ENCODE peak calls at places on chromosomes 16 and 17, in nine cellular contexts. One of them, this sample, is unnamed.

GRCh38 chr16:14196539-14196938 is 125.4 kb downstream of the MRTFB start:
- DNase-seq in HCT116: no peak
- DNase-seq in tibial nerve: no peak
- DNase-seq in ovary: no peak
- DNase-seq in colonic mucosa: no peak
- DNase-seq in CD4-positive, alpha-beta T cell: no peak
- DNase-seq in psoas muscle: no peak
- DNase-seq in endodermal cell: no peak
- DNase-seq in esophagus squamous epithelium: no peak
- DNase-seq in this sample: no peak

GRCh38 chr16:19760336-19761060 is 42.4 kb downstream of the IQCK start:
- DNase-seq in HCT116: no peak
- DNase-seq in tibial nerve: no peak
- DNase-seq in ovary: no peak
- DNase-seq in colonic mucosa: no peak
- DNase-seq in CD4-positive, alpha-beta T cell: no peak
- DNase-seq in psoas muscle: no peak
- DNase-seq in endodermal cell: no peak
- DNase-seq in esophagus squamous epithelium: no peak
- DNase-seq in this sample: no peak

GRCh38 chr16:89320717-89321501 is 103.4 kb downstream of the ZNF778 start:
- DNase-seq in HCT116: no peak
- DNase-seq in tibial nerve: no peak
- DNase-seq in ovary: peak; percentile 59
- DNase-seq in colonic mucosa: peak; percentile 85
- DNase-seq in CD4-positive, alpha-beta T cell: no peak
- DNase-seq in psoas muscle: peak; percentile 84
- DNase-seq in endodermal cell: peak; percentile 81
- DNase-seq in esophagus squamous epithelium: no peak
- DNase-seq in this sample: peak; percentile 80

GRCh38 chr17:18037482-18037881 is 1.5 kb downstream of the ATPAF2 start:
- DNase-seq in HCT116: no peak
- DNase-seq in tibial nerve: no peak
- DNase-seq in ovary: no peak
- DNase-seq in colonic mucosa: no peak
- DNase-seq in CD4-positive, alpha-beta T cell: no peak
- DNase-seq in psoas muscle: no peak
- DNase-seq in endodermal cell: no peak
- DNase-seq in esophagus squamous epithelium: no peak
- DNase-seq in this sample: no peak

GRCh38 chr17:55224746-55225145 is 40.0 kb upstream of the HLF start:
- DNase-seq in HCT116: no peak
- DNase-seq in tibial nerve: no peak
- DNase-seq in ovary: no peak
- DNase-seq in colonic mucosa: no peak
- DNase-seq in CD4-positive, alpha-beta T cell: no peak
- DNase-seq in psoas muscle: no peak
- DNase-seq in endodermal cell: no peak
- DNase-seq in esophagus squamous epithelium: no peak
- DNase-seq in this sample: no peak

GRCh38 chr16:67672739-67673662 is 6.4 kb downstream of the C16orf86 start:
- DNase-seq in HCT116: peak; percentile 42
- DNase-seq in tibial nerve: peak; percentile 59
- DNase-seq in ovary: peak; percentile 62
- DNase-seq in colonic mucosa: peak; percentile 89
- DNase-seq in CD4-positive, alpha-beta T cell: peak; percentile 31
- DNase-seq in psoas muscle: peak; percentile 82
- DNase-seq in endodermal cell: peak; percentile 94
- DNase-seq in esophagus squamous epithelium: no peak
- DNase-seq in this sample: peak; percentile 75

GRCh38 chr17:31687505-31688126 is 171.4 kb downstream of the COPRS start:
- DNase-seq in HCT116: no peak
- DNase-seq in tibial nerve: no peak
- DNase-seq in ovary: no peak
- DNase-seq in colonic mucosa: no peak
- DNase-seq in CD4-positive, alpha-beta T cell: no peak
- DNase-seq in psoas muscle: no peak
- DNase-seq in endodermal cell: peak; percentile 52
- DNase-seq in esophagus squamous epithelium: no peak
- DNase-seq in this sample: no peak

GRCh38 chr17:15475620-15476354 is 8.4 kb upstream of the CDRT4 start:
- DNase-seq in HCT116: no peak
- DNase-seq in tibial nerve: peak; percentile 25
- DNase-seq in ovary: no peak
- DNase-seq in colonic mucosa: no peak
- DNase-seq in CD4-positive, alpha-beta T cell: no peak
- DNase-seq in psoas muscle: no peak
- DNase-seq in endodermal cell: no peak
- DNase-seq in esophagus squamous epithelium: no peak
- DNase-seq in this sample: no peak

GRCh38 chr17:39769974-39770587 is 32.3 kb downstream of the GRB7 start:
- DNase-seq in HCT116: peak; percentile 63
- DNase-seq in tibial nerve: no peak
- DNase-seq in ovary: no peak
- DNase-seq in colonic mucosa: no peak
- DNase-seq in CD4-positive, alpha-beta T cell: peak; percentile 56
- DNase-seq in psoas muscle: no peak
- DNase-seq in endodermal cell: peak; percentile 22
- DNase-seq in esophagus squamous epithelium: no peak
- DNase-seq in this sample: no peak

GRCh38 chr17:77501101-77501566 is 360.4 kb downstream of the SEC14L1 start:
- DNase-seq in HCT116: no peak
- DNase-seq in tibial nerve: no peak
- DNase-seq in ovary: no peak
- DNase-seq in colonic mucosa: no peak
- DNase-seq in CD4-positive, alpha-beta T cell: no peak
- DNase-seq in psoas muscle: peak; percentile 48
- DNase-seq in endodermal cell: peak; percentile 86
- DNase-seq in esophagus squamous epithelium: no peak
- DNase-seq in this sample: peak; percentile 35

GRCh38 chr16:50086176-50086575 is 20.4 kb downstream of the HEATR3 start:
- DNase-seq in HCT116: no peak
- DNase-seq in tibial nerve: no peak
- DNase-seq in ovary: no peak
- DNase-seq in colonic mucosa: no peak
- DNase-seq in CD4-positive, alpha-beta T cell: no peak
- DNase-seq in psoas muscle: no peak
- DNase-seq in endodermal cell: no peak
- DNase-seq in esophagus squamous epithelium: no peak
- DNase-seq in this sample: no peak

GRCh38 chr16:50083996-50084395 is 18.2 kb downstream of the HEATR3 start:
- DNase-seq in HCT116: no peak
- DNase-seq in tibial nerve: no peak
- DNase-seq in ovary: no peak
- DNase-seq in colonic mucosa: no peak
- DNase-seq in CD4-positive, alpha-beta T cell: no peak
- DNase-seq in psoas muscle: no peak
- DNase-seq in endodermal cell: no peak
- DNase-seq in esophagus squamous epithelium: no peak
- DNase-seq in this sample: no peak

GRCh38 chr16:50093607-50094570 is 28.1 kb downstream of the HEATR3 start:
- DNase-seq in HCT116: no peak
- DNase-seq in tibial nerve: peak; percentile 73
- DNase-seq in ovary: no peak
- DNase-seq in colonic mucosa: peak; percentile 48
- DNase-seq in CD4-positive, alpha-beta T cell: peak; percentile 5
- DNase-seq in psoas muscle: peak; percentile 71
- DNase-seq in endodermal cell: no peak
- DNase-seq in esophagus squamous epithelium: peak; percentile 20
- DNase-seq in this sample: peak; percentile 89

DNA sequence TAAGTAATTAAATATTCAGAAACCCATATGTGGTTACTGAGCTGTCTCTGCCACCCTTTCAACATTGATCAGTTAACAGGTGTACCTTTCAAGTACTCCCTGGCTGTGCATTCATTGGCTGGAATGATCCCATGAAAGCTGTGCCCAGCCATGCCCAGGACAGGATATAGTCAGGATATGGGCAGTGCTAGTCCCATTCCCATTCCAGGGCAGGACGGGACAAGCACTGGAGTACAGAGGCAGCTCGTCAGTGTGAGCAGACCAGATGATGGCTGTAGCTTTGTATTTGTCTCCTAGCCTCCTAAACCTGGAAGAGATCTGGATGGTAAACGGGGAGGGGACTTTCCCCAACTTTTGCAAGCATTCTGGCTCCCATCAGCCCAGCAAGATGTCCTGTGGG is 22.5 kb downstream of the HEATR3 start:
- DNase-seq in HCT116: no peak
- DNase-seq in tibial nerve: no peak
- DNase-seq in ovary: no peak
- DNase-seq in colonic mucosa: no peak
- DNase-seq in CD4-positive, alpha-beta T cell: no peak
- DNase-seq in psoas muscle: no peak
- DNase-seq in endodermal cell: no peak
- DNase-seq in esophagus squamous epithelium: no peak
- DNase-seq in this sample: no peak
- H3K27ac ChIP-seq in HCT116: no peak overlapping the region
- H3K27ac ChIP-seq in tibial nerve: no peak overlapping the region
- H3K27ac ChIP-seq in ovary: no peak overlapping the region
- H3K27ac ChIP-seq in colonic mucosa: no peak overlapping the region
- H3K27ac ChIP-seq in CD4-positive, alpha-beta T cell: no peak overlapping the region
- H3K27ac ChIP-seq in psoas muscle: no peak overlapping the region
- H3K27ac ChIP-seq in endodermal cell: no peak overlapping the region
- H3K27ac ChIP-seq in esophagus squamous epithelium: no peak overlapping the region
- H3K27ac ChIP-seq in this sample: no peak overlapping the region

DNA sequence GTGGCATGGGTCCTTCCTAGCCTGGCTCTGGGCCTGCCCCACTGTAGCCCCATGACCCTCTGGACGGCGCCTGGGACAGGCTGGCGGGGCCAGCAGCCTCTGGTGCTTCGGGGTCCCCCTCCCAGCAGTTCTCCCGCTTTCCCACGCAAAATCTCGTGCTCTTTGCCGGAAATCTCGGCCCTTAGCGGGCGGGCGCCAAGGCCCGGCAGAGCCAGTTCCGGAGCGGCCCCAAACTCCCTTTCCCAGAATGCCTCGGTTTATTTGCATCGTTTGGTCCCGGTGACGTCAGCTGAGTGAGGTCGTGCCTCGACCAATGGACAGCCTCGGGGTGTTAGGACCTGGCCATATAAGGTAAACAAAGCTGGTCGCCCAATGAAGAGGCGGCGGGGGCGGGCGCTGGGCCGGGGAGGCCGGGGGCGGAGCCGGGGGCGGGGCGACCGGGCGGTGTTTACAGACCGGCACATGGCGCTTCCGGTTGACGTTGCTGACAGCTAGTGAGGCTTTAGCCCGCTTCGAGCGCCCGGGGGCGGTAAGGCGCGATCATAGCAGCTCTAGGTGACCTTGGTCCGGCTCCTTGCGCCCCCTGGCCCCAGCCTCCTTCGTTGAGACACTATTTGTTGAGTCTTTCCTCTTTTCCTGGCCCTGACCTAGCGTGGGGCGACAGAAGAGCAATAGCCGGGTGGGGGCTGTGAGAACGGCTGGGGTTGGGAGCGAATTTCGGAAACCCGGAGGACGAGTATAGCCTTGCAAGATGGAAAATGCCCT is 1.5 kb upstream of the UBALD1 start:
- DNase-seq in HCT116: peak; percentile 100
- DNase-seq in tibial nerve: peak; percentile 100
- DNase-seq in ovary: peak; percentile 100
- DNase-seq in colonic mucosa: peak; percentile 99
- DNase-seq in CD4-positive, alpha-beta T cell: peak; percentile 98
- DNase-seq in psoas muscle: peak; percentile 100
- DNase-seq in endodermal cell: peak; percentile 100
- DNase-seq in esophagus squamous epithelium: peak; percentile 98
- DNase-seq in this sample: peak; percentile 98
- TF ChIP-seq CTCF in HCT116: peak; percentile 26
- TF ChIP-seq CTCF in tibial nerve: peak; percentile 29
- TF ChIP-seq CTCF in ovary: peak; percentile 52
- TF ChIP-seq CTCF in colonic mucosa: peak; percentile 28
- TF ChIP-seq CTCF in CD4-positive, alpha-beta T cell: peak; percentile 65
- TF ChIP-seq CTCF in psoas muscle: peak; percentile 38
- TF ChIP-seq CTCF in endodermal cell: peak; percentile 74
- TF ChIP-seq CTCF in esophagus squamous epithelium: peak; percentile 11
- TF ChIP-seq CTCF in this sample: no peak

GRCh38 chr16:56345406-56346050 is 79.8 kb downstream of the AMFR start:
- DNase-seq in HCT116: no peak
- DNase-seq in tibial nerve: no peak
- DNase-seq in ovary: no peak
- DNase-seq in colonic mucosa: no peak
- DNase-seq in CD4-positive, alpha-beta T cell: no peak
- DNase-seq in psoas muscle: peak; percentile 13
- DNase-seq in endodermal cell: no peak
- DNase-seq in esophagus squamous epithelium: no peak
- DNase-seq in this sample: peak; percentile 55
- H3K27ac ChIP-seq in HCT116: no peak overlapping the region
- H3K27ac ChIP-seq in tibial nerve: no peak overlapping the region
- H3K27ac ChIP-seq in ovary: no peak overlapping the region
- H3K27ac ChIP-seq in colonic mucosa: no peak overlapping the region
- H3K27ac ChIP-seq in CD4-positive, alpha-beta T cell: no peak overlapping the region
- H3K27ac ChIP-seq in psoas muscle: no peak overlapping the region
- H3K27ac ChIP-seq in endodermal cell: no peak overlapping the region
- H3K27ac ChIP-seq in esophagus squamous epithelium: no peak overlapping the region
- H3K27ac ChIP-seq in this sample: no peak overlapping the region

GRCh38 chr17:36610472-36610871 is 9.1 kb downstream of the MRM1 start:
- DNase-seq in HCT116: no peak
- DNase-seq in tibial nerve: no peak
- DNase-seq in ovary: no peak
- DNase-seq in colonic mucosa: no peak
- DNase-seq in CD4-positive, alpha-beta T cell: no peak
- DNase-seq in psoas muscle: peak; percentile 7
- DNase-seq in endodermal cell: no peak
- DNase-seq in esophagus squamous epithelium: no peak
- DNase-seq in this sample: no peak

GRCh38 chr17:36608794-36609497 is 7.6 kb downstream of the MRM1 start:
- DNase-seq in HCT116: peak; percentile 31
- DNase-seq in tibial nerve: peak; percentile 35
- DNase-seq in ovary: peak; percentile 53
- DNase-seq in colonic mucosa: peak; percentile 45
- DNase-seq in CD4-positive, alpha-beta T cell: no peak
- DNase-seq in psoas muscle: peak; percentile 66
- DNase-seq in endodermal cell: peak; percentile 90
- DNase-seq in esophagus squamous epithelium: no peak
- DNase-seq in this sample: no peak

GRCh38 chr17:36611345-36612072 is 10.1 kb downstream of the MRM1 start:
- DNase-seq in HCT116: no peak
- DNase-seq in tibial nerve: no peak
- DNase-seq in ovary: no peak
- DNase-seq in colonic mucosa: no peak
- DNase-seq in CD4-positive, alpha-beta T cell: no peak
- DNase-seq in psoas muscle: no peak
- DNase-seq in endodermal cell: no peak
- DNase-seq in esophagus squamous epithelium: no peak
- DNase-seq in this sample: no peak

GRCh38 chr17:36608280-36608679 is 6.9 kb downstream of the MRM1 start:
- DNase-seq in HCT116: no peak
- DNase-seq in tibial nerve: no peak
- DNase-seq in ovary: no peak
- DNase-seq in colonic mucosa: no peak
- DNase-seq in CD4-positive, alpha-beta T cell: no peak
- DNase-seq in psoas muscle: peak; percentile 23
- DNase-seq in endodermal cell: no peak
- DNase-seq in esophagus squamous epithelium: no peak
- DNase-seq in this sample: no peak

DNA sequence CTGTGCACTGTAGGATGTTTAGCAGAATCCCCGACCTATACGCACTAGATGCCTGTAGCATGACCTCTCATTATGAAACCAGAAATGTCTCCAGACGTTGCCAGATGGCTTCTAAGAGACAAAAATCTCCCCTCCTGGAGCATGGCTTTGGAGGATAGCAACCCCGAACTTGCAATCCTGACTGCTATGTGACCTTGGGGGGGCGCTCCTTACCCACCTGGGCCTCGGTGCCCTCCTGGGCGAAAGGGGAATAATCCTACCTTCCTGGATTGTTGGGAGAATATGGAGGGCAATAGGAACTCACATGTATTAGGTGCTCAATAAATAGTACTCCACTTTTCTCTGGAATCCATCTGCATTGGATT is 8.1 kb downstream of the MRM1 start:
- DNase-seq in HCT116: no peak
- DNase-seq in tibial nerve: no peak
- DNase-seq in ovary: no peak
- DNase-seq in colonic mucosa: no peak
- DNase-seq in CD4-positive, alpha-beta T cell: no peak
- DNase-seq in psoas muscle: peak; percentile 10
- DNase-seq in endodermal cell: peak; percentile 77
- DNase-seq in esophagus squamous epithelium: no peak
- DNase-seq in this sample: no peak
- TF ChIP-seq CTCF in HCT116: peak; percentile 26
- TF ChIP-seq CTCF in tibial nerve: no peak
- TF ChIP-seq CTCF in ovary: no peak
- TF ChIP-seq CTCF in colonic mucosa: no peak
- TF ChIP-seq CTCF in CD4-positive, alpha-beta T cell: no peak
- TF ChIP-seq CTCF in psoas muscle: no peak
- TF ChIP-seq CTCF in endodermal cell: peak; percentile 43
- TF ChIP-seq CTCF in esophagus squamous epithelium: no peak
- TF ChIP-seq CTCF in this sample: no peak

This sample was measured in left lung.